ENCODE peak calls at places on chromosomes 5 and 9, in six cellular contexts. P is lung, J is glutamatergic neuron, Y is neural crest cell, I is kidney, N is omental fat pad. G is an unnamed sample.

GRCh38 chr9:30075451-30076199 is 2308.8 kb upstream of the ACO1 start:
- DNase-seq in J (no peak), N (no peak), P (no peak), I (no peak), Y (no peak), G (peak)

GRCh38 chr9:116494815-116495634 is 192.1 kb upstream of the TRIM32 start:
- DNase-seq in Y (no peak), I (no peak), N (no peak), P (no peak), J (no peak), G (no peak)

GRCh38 chr9:12775963-12776774 is 1.3 kb downstream of the LURAP1L start:
- DNase-seq in P (peak), J (peak), Y (peak), I (peak), N (peak), G (peak)

GRCh38 chr9:130106860-130107848 is 53.4 kb downstream of the GPR107 start:
- DNase-seq in Y (peak), N (peak), P (peak), J (peak), I (peak), G (no peak)

GRCh38 chr9:80320916-80321315 is 749.2 kb downstream of the TLE4 start:
- DNase-seq in J (no peak), N (no peak), I (no peak), P (no peak), Y (no peak), G (no peak)

GRCh38 chr5:157214399-157214798 is 33.8 kb downstream of the ITK start:
- DNase-seq in Y (no peak), I (no peak), N (no peak), P (no peak), J (no peak), G (no peak)

GRCh38 chr9:1100945-1101344 is 50.8 kb downstream of the DMRT2 start:
- DNase-seq in I (peak), N (no peak), Y (peak), J (peak), P (peak), G (no peak)

GRCh38 chr5:26237489-26237888 is 800.9 kb downstream of the CDH9 start:
- DNase-seq in Y (no peak), J (no peak), P (no peak), N (no peak), I (no peak), G (no peak)

GRCh38 chr5:123947797-123948196 is 435.8 kb downstream of the CSNK1G3 start:
- DNase-seq in Y (no peak), N (no peak), J (no peak), P (no peak), I (no peak), G (no peak)

GRCh38 chr9:87674565-87675299 is 51.2 kb upstream of the CTSL start:
- DNase-seq in N (no peak), J (no peak), P (peak), I (no peak), Y (no peak), G (no peak)

GRCh38 chr5:132378580-132378979 is 9.1 kb downstream of the SLC22A5 start:
- DNase-seq in P (no peak), I (no peak), N (no peak), J (no peak), Y (no peak), G (no peak)

GRCh38 chr5:57642066-57642465 is 159.5 kb upstream of the ACTBL2 start:
- DNase-seq in Y (no peak), N (no peak), I (no peak), P (no peak), J (no peak), G (no peak)

GRCh38 chr5:81191726-81192125 is 41.4 kb upstream of the CKMT2 start:
- DNase-seq in N (no peak), P (no peak), J (no peak), I (no peak), Y (no peak), G (no peak)

GRCh38 chr5:95007953-95008596 is 276.8 kb downstream of the MCTP1 start:
- DNase-seq in P (no peak), N (no peak), I (no peak), J (no peak), Y (no peak), G (no peak)

GRCh38 chr5:59300930-59301329 is 592.6 kb downstream of the PDE4D start:
- DNase-seq in P (no peak), N (no peak), J (no peak), Y (no peak), I (no peak), G (no peak)

GRCh38 chr5:3517331-3517730 is 78.3 kb upstream of the IRX1 start:
- DNase-seq in J (no peak), P (no peak), N (no peak), Y (peak), I (no peak), G (no peak)

GRCh38 chr5:95818181-95819147 is 4.1 kb downstream of the GLRX start:
- DNase-seq in P (peak), J (no peak), Y (no peak), I (no peak), N (no peak), G (no peak)

GRCh38 chr9:16627967-16628366 is 242.5 kb downstream of the BNC2 start:
- DNase-seq in I (no peak), N (no peak), J (no peak), P (peak), Y (no peak), G (peak)

GRCh38 chr5:67181648-67182218 is 14.9 kb downstream of the CD180 start:
- DNase-seq in P (no peak), J (no peak), Y (no peak), I (no peak), N (no peak), G (no peak)

GRCh38 chr5:107885601-107886000 is 214.9 kb upstream of the EFNA5 start:
- DNase-seq in P (no peak), I (no peak), J (no peak), Y (no peak), N (no peak), G (no peak)

GRCh38 chr5:51559921-51560658 is 176.8 kb downstream of the ISL1 start:
- DNase-seq in J (no peak), P (no peak), Y (no peak), N (no peak), I (no peak), G (no peak)

GRCh38 chr5:16791036-16791705 is 144.9 kb downstream of the MYO10 start:
- DNase-seq in N (no peak), P (no peak), Y (peak), I (no peak), J (no peak), G (no peak)

GRCh38 chr5:171317225-171317624 is 8.2 kb downstream of the TLX3 start:
- DNase-seq in J (no peak), Y (no peak), N (no peak), P (no peak), I (no peak), G (no peak)

GRCh38 chr5:16902846-16903245 is 33.2 kb downstream of the MYO10 start:
- DNase-seq in I (peak), J (no peak), Y (no peak), N (no peak), P (no peak), G (peak)

GRCh38 chr9:130601100-130601499 is 21.7 kb downstream of the FUBP3 start:
- DNase-seq in I (no peak), P (no peak), Y (no peak), J (no peak), N (no peak), G (no peak)

GRCh38 chr5:154756871-154757646 is 1.9 kb downstream of the LARP1 start:
- DNase-seq in I (peak), N (no peak), J (peak), P (peak), Y (peak), G (no peak)

GRCh38 chr9:128841704-128842492 is 12.3 kb upstream of the SPOUT1 start:
- DNase-seq in Y (no peak), N (no peak), J (no peak), I (peak), P (no peak), G (no peak)

GRCh38 chr5:98106116-98107088 is 667.1 kb upstream of the RGMB start:
- DNase-seq in Y (no peak), P (no peak), I (no peak), J (no peak), N (no peak), G (no peak)

GRCh38 chr5:43154424-43154823 is 33.7 kb downstream of the ZNF131 start:
- DNase-seq in N (no peak), P (no peak), J (no peak), Y (no peak), I (no peak), G (no peak)

GRCh38 chr5:174412374-174412773 is 312.0 kb upstream of the MSX2 start:
- DNase-seq in N (no peak), Y (no peak), I (no peak), P (no peak), J (no peak), G (no peak)

GRCh38 chr9:82152181-82152580 is 163.6 kb downstream of the SPATA31D1 start:
- DNase-seq in J (no peak), N (no peak), P (no peak), I (no peak), Y (no peak), G (no peak)

GRCh38 chr5:142973932-142974331 is 203.8 kb downstream of the ARHGAP26 start:
- DNase-seq in P (no peak), J (no peak), N (no peak), Y (no peak), I (no peak), G (no peak)

GRCh38 chr5:4511996-4512656 is 628.0 kb upstream of the ADAMTS16 start:
- DNase-seq in N (no peak), J (peak), I (peak), P (peak), Y (peak), G (no peak)

GRCh38 chr9:5587024-5587423 is 41.9 kb upstream of the RIC1 start:
- DNase-seq in J (no peak), P (no peak), N (no peak), Y (no peak), I (no peak), G (no peak)

GRCh38 chr9:98536542-98537173 is 172.1 kb downstream of the GABBR2 start:
- DNase-seq in Y (no peak), I (no peak), N (no peak), J (no peak), P (peak), G (no peak)
- TF ChIP-seq CTCF in Y (peak), I (no peak), N (no peak), J (peak), P (no peak), G (peak)

GRCh38 chr5:14665110-14665822 is 748 bp downstream of the OTULIN start:
- DNase-seq in P (no peak), N (no peak), J (no peak), Y (peak), I (no peak), G (no peak)
- TF ChIP-seq CTCF in P (no peak), N (no peak), J (no peak), Y (no peak), I (peak), G (no peak)

DNA sequence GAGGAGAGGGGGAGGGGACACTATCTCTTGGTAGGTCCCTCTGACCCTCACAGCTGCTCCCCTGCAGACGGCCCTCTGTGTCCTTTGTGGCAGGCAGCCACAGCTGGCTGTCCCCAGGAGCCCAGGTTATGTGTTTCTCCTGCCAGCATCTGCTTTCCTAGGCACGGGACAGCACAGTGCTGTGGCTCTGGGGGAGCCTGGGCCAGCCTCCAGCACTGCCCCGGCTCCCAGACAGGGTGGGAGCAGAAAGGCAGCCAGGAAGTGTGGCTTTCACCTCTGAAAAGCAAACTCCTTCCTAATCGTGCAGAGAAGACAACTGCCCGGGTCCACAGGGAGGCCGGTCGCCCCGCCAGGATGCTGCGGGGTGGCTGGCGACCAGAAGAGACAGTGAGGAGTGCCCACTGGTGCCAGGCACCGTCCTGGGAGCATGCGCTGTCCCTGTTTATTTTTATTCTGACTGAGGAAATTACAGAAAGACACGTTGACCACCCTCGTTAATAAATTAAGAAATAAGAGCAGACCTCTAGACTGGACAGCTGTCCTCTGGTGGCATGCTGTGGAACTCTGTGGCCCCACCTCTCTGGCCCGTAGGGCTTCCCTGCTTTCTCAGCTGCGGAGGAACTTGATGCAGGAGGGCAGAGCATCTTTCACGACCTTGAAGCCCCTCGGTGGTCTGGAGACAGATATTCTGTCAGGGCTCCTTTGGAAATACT is 240.3 kb downstream of the FANCC start:
- DNase-seq in P (no peak), N (no peak), Y (no peak), J (no peak), I (no peak), G (no peak)
- TF ChIP-seq CTCF in P (no peak), N (no peak), Y (no peak), J (no peak), I (no peak), G (no peak)

GRCh38 chr9:133589454-133590227 is 19.5 kb downstream of the FAM163B start:
- DNase-seq in I (peak), P (no peak), Y (no peak), N (no peak), J (no peak), G (no peak)
- TF ChIP-seq CTCF in I (peak), P (no peak), Y (peak), N (no peak), J (peak), G (peak)